ENCODE peak calls at places on chromosome 1, in nine cellular contexts. W, G, C, M, B, V, L, A and H are unnamed samples.

GRCh38 chr1:199855580-199855979 is 171.9 kb upstream of the NR5A2 start:
- DNase-seq in W (peak; percentile 19), G (no peak), C (no peak), M (no peak), B (no peak), V (no peak), L (no peak), A (peak; percentile 41), H (no peak)

GRCh38 chr1:245809361-245809760 is 654.6 kb downstream of the KIF26B start:
- DNase-seq in W (no peak), G (peak; percentile 11), C (no peak), M (no peak), B (no peak), V (no peak), L (no peak), A (no peak), H (no peak)

GRCh38 chr1:87367549-87367948 is 38.9 kb downstream of the LMO4 start:
- DNase-seq in W (no peak), G (no peak), C (no peak), M (no peak), B (no peak), V (no peak), L (no peak), A (no peak), H (no peak)

GRCh38 chr1:153773004-153773921 is 1.9 kb upstream of the SLC27A3 start:
- DNase-seq in W (no peak), G (peak; percentile 46), C (no peak), M (no peak), B (no peak), V (no peak), L (no peak), A (no peak), H (no peak)

GRCh38 chr1:233490488-233490887 is 123.4 kb upstream of the KCNK1 start:
- DNase-seq in W (no peak), G (no peak), C (no peak), M (no peak), B (no peak), V (no peak), L (no peak), A (no peak), H (no peak)

GRCh38 chr1:101285922-101286568 is 49.2 kb downstream of the S1PR1 start:
- DNase-seq in W (no peak), G (no peak), C (no peak), M (no peak), B (no peak), V (no peak), L (no peak), A (no peak), H (no peak)

GRCh38 chr1:43545686-43546387 is 15.2 kb downstream of the PTPRF start:
- DNase-seq in W (peak; percentile 97), G (peak; percentile 75), C (no peak), M (peak; percentile 90), B (no peak), V (peak; percentile 97), L (peak; percentile 87), A (peak; percentile 34), H (no peak)

GRCh38 chr1:183450086-183450485 is 22.2 kb upstream of the SMG7 start:
- DNase-seq in W (no peak), G (no peak), C (no peak), M (no peak), B (no peak), V (no peak), L (no peak), A (peak; percentile 13), H (no peak)

GRCh38 chr1:181344091-181344490 is 139.2 kb upstream of the CACNA1E start:
- DNase-seq in W (no peak), G (no peak), C (no peak), M (no peak), B (no peak), V (no peak), L (no peak), A (no peak), H (no peak)

GRCh38 chr1:225891229-225891972 is 2.5 kb upstream of the LEFTY1 start:
- DNase-seq in W (no peak), G (no peak), C (no peak), M (no peak), B (no peak), V (peak; percentile 77), L (no peak), A (no peak), H (no peak)

GRCh38 chr1:231091853-231092301 is 51.8 kb upstream of the FAM89A start:
- DNase-seq in W (peak; percentile 80), G (no peak), C (peak; percentile 29), M (no peak), B (peak; percentile 35), V (no peak), L (peak; percentile 21), A (peak; percentile 38), H (peak; percentile 2)

GRCh38 chr1:51973587-51974474 is 16.7 kb downstream of the RAB3B start:
- DNase-seq in W (no peak), G (no peak), C (no peak), M (no peak), B (no peak), V (no peak), L (no peak), A (no peak), H (no peak)

GRCh38 chr1:229617351-229618100 is 8.4 kb downstream of the TAF5L start:
- DNase-seq in W (no peak), G (no peak), C (no peak), M (no peak), B (no peak), V (no peak), L (no peak), A (no peak), H (no peak)

GRCh38 chr1:8671313-8671917 is 146.0 kb downstream of the RERE start:
- DNase-seq in W (peak; percentile 81), G (no peak), C (no peak), M (no peak), B (peak; percentile 37), V (no peak), L (no peak), A (peak; percentile 91), H (no peak)

GRCh38 chr1:209176866-209177430 is 406.6 kb upstream of the CAMK1G start:
- DNase-seq in W (no peak), G (no peak), C (no peak), M (no peak), B (no peak), V (no peak), L (no peak), A (no peak), H (no peak)

GRCh38 chr1:14970115-14970798 is 183.3 kb upstream of the TMEM51 start:
- DNase-seq in W (peak; percentile 86), G (peak; percentile 50), C (no peak), M (peak; percentile 90), B (no peak), V (peak; percentile 37), L (no peak), A (peak; percentile 95), H (peak; percentile 15)

GRCh38 chr1:19010503-19010902 is 54.0 kb upstream of the IFFO2 start:
- DNase-seq in W (no peak), G (no peak), C (no peak), M (no peak), B (no peak), V (no peak), L (no peak), A (no peak), H (no peak)

GRCh38 chr1:63994636-63995035 is 208.8 kb upstream of the UBE2U start:
- DNase-seq in W (no peak), G (no peak), C (no peak), M (no peak), B (no peak), V (no peak), L (no peak), A (no peak), H (no peak)

GRCh38 chr1:58608297-58608696 is 31.2 kb upstream of the TACSTD2 start:
- DNase-seq in W (no peak), G (no peak), C (no peak), M (no peak), B (no peak), V (no peak), L (no peak), A (no peak), H (no peak)

GRCh38 chr1:153538315-153538821 is 2.4 kb downstream of the S100A5 start:
- DNase-seq in W (peak; percentile 89), G (no peak), C (no peak), M (peak; percentile 75), B (no peak), V (peak; percentile 93), L (no peak), A (no peak), H (no peak)

GRCh38 chr1:220956861-220957605 is 77.8 kb downstream of the HLX start:
- DNase-seq in W (no peak), G (no peak), C (no peak), M (no peak), B (no peak), V (no peak), L (no peak), A (peak; percentile 74), H (no peak)

GRCh38 chr1:200233393-200233792 is 176.4 kb downstream of the ZNF281 start:
- DNase-seq in W (peak; percentile 43), G (no peak), C (no peak), M (no peak), B (no peak), V (no peak), L (no peak), A (peak; percentile 42), H (no peak)

GRCh38 chr1:8765253-8765652 is 52.2 kb downstream of the RERE start:
- DNase-seq in W (no peak), G (no peak), C (no peak), M (no peak), B (no peak), V (no peak), L (no peak), A (no peak), H (no peak)

GRCh38 chr1:110062612-110063011 is 7.9 kb downstream of the ALX3 start:
- DNase-seq in W (peak; percentile 21), G (no peak), C (no peak), M (no peak), B (no peak), V (no peak), L (no peak), A (no peak), H (no peak)

GRCh38 chr1:39258146-39258924 is 53.8 kb downstream of the MACF1 start:
- DNase-seq in W (peak; percentile 86), G (peak; percentile 64), C (peak; percentile 69), M (no peak), B (peak; percentile 67), V (no peak), L (peak; percentile 63), A (peak; percentile 78), H (peak; percentile 63)

GRCh38 chr1:116311756-116312691 is 61.0 kb upstream of the ATP1A1 start:
- DNase-seq in W (no peak), G (peak; percentile 58), C (no peak), M (no peak), B (no peak), V (no peak), L (no peak), A (no peak), H (no peak)

GRCh38 chr1:93694039-93694438 is 12.4 kb upstream of the BCAR3 start:
- DNase-seq in W (no peak), G (no peak), C (no peak), M (peak; percentile 63), B (no peak), V (no peak), L (no peak), A (no peak), H (no peak)

GRCh38 chr1:8382051-8382505 is 64.2 kb downstream of the SLC45A1 start:
- DNase-seq in W (peak; percentile 76), G (no peak), C (no peak), M (no peak), B (no peak), V (no peak), L (no peak), A (peak; percentile 67), H (no peak)

GRCh38 chr1:5480906-5481305 is 511.3 kb downstream of the NPHP4 start:
- DNase-seq in W (no peak), G (no peak), C (no peak), M (no peak), B (no peak), V (no peak), L (no peak), A (no peak), H (no peak)

GRCh38 chr1:89043940-89044339 is 21.1 kb downstream of the GBP1 start:
- DNase-seq in W (no peak), G (no peak), C (no peak), M (no peak), B (no peak), V (no peak), L (no peak), A (no peak), H (no peak)

GRCh38 chr1:154418062-154418897 is 13.1 kb downstream of the IL6R start:
- DNase-seq in W (no peak), G (peak; percentile 85), C (peak; percentile 42), M (peak; percentile 51), B (no peak), V (peak; percentile 97), L (no peak), A (peak; percentile 27), H (no peak)